ENCODE peak calls at places on chromosomes 7 and 10, in six cellular contexts. G, V, F, C, S and T are unnamed samples.

GRCh38 chr10:75294031-75294437 is 58.3 kb upstream of the COMTD1 start:
- DNase-seq in G (no peak), V (no peak), F (peak; percentile 9), C (no peak), S (no peak), T (no peak)

GRCh38 chr7:142496545-142496991 is 238.7 kb upstream of the PRSS58 start:
- DNase-seq in G (no peak), V (no peak), F (no peak), C (peak; percentile 7), S (no peak), T (peak; percentile 34)

GRCh38 chr10:96053985-96054384 is 10.6 kb downstream of the CCNJ start:
- DNase-seq in G (no peak), V (no peak), F (no peak), C (no peak), S (no peak), T (no peak)

GRCh38 chr10:6597478-6597877 is 17.4 kb upstream of the PRKCQ start:
- DNase-seq in G (no peak), V (no peak), F (no peak), C (no peak), S (no peak), T (no peak)

GRCh38 chr10:26430641-26431163 is 7.4 kb upstream of the APBB1IP start:
- DNase-seq in G (no peak), V (no peak), F (no peak), C (peak; percentile 67), S (no peak), T (peak; percentile 73)

GRCh38 chr10:130041691-130042225 is 68.9 kb downstream of the C10orf143 start:
- DNase-seq in G (no peak), V (no peak), F (no peak), C (no peak), S (no peak), T (no peak)

GRCh38 chr7:134724606-134725005 is 54.8 kb upstream of the CALD1 start:
- DNase-seq in G (no peak), V (no peak), F (no peak), C (no peak), S (no peak), T (peak; percentile 27)

GRCh38 chr7:95608344-95609173 is 12.2 kb upstream of the PDK4 start:
- DNase-seq in G (peak; percentile 96), V (no peak), F (peak; percentile 98), C (peak; percentile 3), S (no peak), T (peak; percentile 66)

GRCh38 chr7:133436014-133436428 is 183.1 kb downstream of the EXOC4 start:
- DNase-seq in G (no peak), V (no peak), F (peak; percentile 72), C (no peak), S (no peak), T (no peak)

GRCh38 chr7:79504607-79505389 is 51.3 kb upstream of the MAGI2 start:
- DNase-seq in G (no peak), V (no peak), F (no peak), C (no peak), S (no peak), T (no peak)

GRCh38 chr7:158375034-158375433 is 212.6 kb downstream of the PTPRN2 start:
- DNase-seq in G (no peak), V (peak; percentile 71), F (no peak), C (no peak), S (no peak), T (no peak)

GRCh38 chr10:30059209-30060107 is at the start of gene JCAD:
- DNase-seq in G (peak; percentile 72), V (no peak), F (no peak), C (peak; percentile 64), S (peak; percentile 39), T (peak; percentile 70)